ENCODE peak calls at places on chromosomes 3 and 15, in four cellular contexts. O is GM23248, U is psoas muscle, C is heart right ventricle. K is an unnamed sample.

GRCh38 chr3:196143708-196144382 is 62.0 kb upstream of the TFRC start:
- DNase-seq in C (no peak), O (no peak), U (no peak), K (no peak)

GRCh38 chr3:59106085-59106629 is 56.3 kb upstream of the CFAP20DC start:
- DNase-seq in O (no peak), U (no peak), C (no peak), K (no peak)

GRCh38 chr3:187315872-187316271 is 24.3 kb upstream of the MASP1 start:
- DNase-seq in U (no peak), O (peak; percentile 78), C (no peak), K (no peak)

GRCh38 chr3:16477054-16477453 is 36.4 kb downstream of the RFTN1 start:
- DNase-seq in U (no peak), O (peak; percentile 36), C (no peak), K (no peak)

GRCh38 chr3:184503647-184504046 is 57.9 kb upstream of the EPHB3 start:
- DNase-seq in C (no peak), O (no peak), U (no peak), K (no peak)

GRCh38 chr3:16311960-16312451 is 47.0 kb downstream of the OXNAD1 start:
- DNase-seq in U (peak; percentile 55), C (no peak), O (peak; percentile 89), K (no peak)

GRCh38 chr3:140093742-140094141 is 158.8 kb downstream of the CLSTN2 start:
- DNase-seq in U (peak; percentile 58), O (peak; percentile 65), C (no peak), K (no peak)

GRCh38 chr3:5005367-5005766 is 26.1 kb downstream of the BHLHE40 start:
- DNase-seq in O (no peak), C (no peak), U (no peak), K (no peak)

GRCh38 chr15:53843869-53844569 is 84.6 kb upstream of the WDR72 start:
- DNase-seq in U (no peak), O (no peak), C (no peak), K (no peak)

GRCh38 chr3:14278799-14279705 is 100.4 kb downstream of the LSM3 start:
- DNase-seq in C (no peak), O (no peak), U (no peak), K (no peak)

GRCh38 chr3:66443404-66443803 is 57.4 kb downstream of the LRIG1 start:
- DNase-seq in O (no peak), C (no peak), U (no peak), K (no peak)

GRCh38 chr3:66441692-66442091 is 59.1 kb downstream of the LRIG1 start:
- DNase-seq in O (no peak), C (no peak), U (no peak), K (no peak)

GRCh38 chr3:66444146-66444644 is 56.6 kb downstream of the LRIG1 start:
- DNase-seq in C (no peak), U (no peak), O (no peak), K (no peak)

GRCh38 chr3:66441124-66441523 is 59.7 kb downstream of the LRIG1 start:
- DNase-seq in O (peak; percentile 71), C (no peak), U (no peak), K (no peak)

GRCh38 chr3:66442254-66443249 is 58.3 kb downstream of the LRIG1 start:
- DNase-seq in C (peak; percentile 66), O (peak; percentile 86), U (peak; percentile 71), K (peak; percentile 61)
- H3K4me1 ChIP-seq in C (peaks cover 71% of the 10 kb centered on the region), O (peaks cover 35% of the 10 kb centered on the region), U (peaks cover 61% of the 10 kb centered on the region), K (peaks cover 31% of the 10 kb centered on the region)

GRCh38 chr3:150074277-150074676 is 103.6 kb upstream of the PFN2 start:
- DNase-seq in C (no peak), U (no peak), O (no peak), K (no peak)
- H3K4me3 ChIP-seq in C (no peak overlapping the region), U (no peak overlapping the region), O (peak overlapping the region; percentile 51), K (no peak overlapping the region)

DNA sequence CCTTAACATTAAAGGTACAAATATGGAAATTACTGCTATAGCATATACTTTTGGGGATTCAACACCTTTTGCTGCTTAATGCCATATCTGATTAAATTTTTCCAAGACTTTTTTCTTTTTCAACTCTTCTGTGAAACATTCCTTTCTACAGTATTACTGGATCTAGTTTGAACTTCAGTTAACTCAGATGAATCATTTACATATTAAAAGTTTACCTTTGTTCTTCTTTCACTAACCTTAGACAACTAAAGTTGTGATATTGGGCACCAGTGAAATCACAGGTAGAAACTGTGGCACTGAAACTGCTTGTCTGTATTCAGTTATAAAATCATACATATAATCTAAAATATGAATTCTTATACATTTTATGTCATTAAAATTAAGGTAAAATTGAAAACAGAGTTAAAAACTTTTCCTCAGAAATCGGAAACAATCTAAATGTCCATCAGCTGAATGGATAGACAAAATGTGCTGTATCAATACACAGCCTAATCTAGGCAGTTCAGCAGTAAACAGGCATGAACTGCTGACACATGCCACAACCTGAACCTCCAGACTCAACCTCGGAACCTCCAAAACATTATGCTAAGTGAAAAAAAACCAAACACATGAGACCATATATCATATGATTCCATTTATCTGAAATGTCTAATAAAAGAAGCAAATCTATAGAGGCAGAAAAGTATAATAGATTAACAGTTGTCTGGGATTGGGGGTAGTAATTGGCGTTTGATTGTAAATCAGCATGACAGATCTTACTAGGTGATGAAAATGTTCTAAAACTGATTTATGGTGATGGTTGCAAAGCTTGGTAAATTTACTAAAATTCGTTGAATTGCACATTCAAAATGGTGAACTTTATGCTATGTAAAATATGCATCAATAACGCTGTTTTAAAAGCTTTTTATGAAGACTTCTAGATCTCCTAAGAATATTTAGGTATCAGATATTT is 50.0 kb downstream of the PPARG start:
- DNase-seq in U (no peak), C (no peak), O (no peak), K (no peak)
- H3K4me1 ChIP-seq in U (no peaks in the 10 kb centered on the region), C (no peaks in the 10 kb centered on the region), O (no peaks in the 10 kb centered on the region), K (no peaks in the 10 kb centered on the region)

GRCh38 chr15:66047321-66048024 is 178.2 kb downstream of the RAB11A start:
- DNase-seq in C (no peak), O (no peak), U (no peak), K (no peak)
- H3K4me3 ChIP-seq in C (no peak overlapping the region), O (no peak overlapping the region), U (no peak overlapping the region), K (no peak overlapping the region)